ENCODE peak calls at places on chromosome 4, in five cellular contexts. O, U, F, K and E are unnamed samples.

GRCh38 chr4:26873391-26874026 is 12.9 kb downstream of the STIM2 start:
- DNase-seq in U (no peak), O (no peak), K (no peak), F (no peak), E (no peak)

GRCh38 chr4:56387023-56388001 is at the start of gene AASDH:
- DNase-seq in U (peak), K (peak), O (peak), F (peak), E (peak)

GRCh38 chr4:42570221-42570620 is 86.7 kb downstream of the ATP8A1 start:
- DNase-seq in O (no peak), F (no peak), U (no peak), K (no peak), E (peak)

GRCh38 chr4:153291562-153291961 is 52.9 kb upstream of the MND1 start:
- DNase-seq in O (no peak), F (no peak), K (no peak), U (no peak), E (no peak)

GRCh38 chr4:39022241-39022640 is 10.0 kb downstream of the TMEM156 start:
- DNase-seq in O (no peak), K (no peak), U (no peak), F (no peak), E (no peak)

GRCh38 chr4:74874785-74875367 is 58.0 kb upstream of the PARM1 start:
- DNase-seq in O (peak), F (peak), K (peak), U (peak), E (peak)

GRCh38 chr4:170853422-170854021 is 763.8 kb upstream of the AADAT start:
- DNase-seq in F (peak), U (peak), K (peak), O (peak), E (no peak)

GRCh38 chr4:165606465-165607205 is 227.8 kb downstream of the CPE start:
- DNase-seq in U (no peak), F (no peak), K (no peak), O (no peak), E (no peak)

GRCh38 chr4:2793920-2794706 is 1.2 kb downstream of the SH3BP2 start:
- DNase-seq in K (no peak), U (no peak), F (no peak), O (peak), E (no peak)

GRCh38 chr4:7238300-7238960 is 46.1 kb downstream of the SORCS2 start:
- DNase-seq in U (peak), O (no peak), F (no peak), K (no peak), E (no peak)

GRCh38 chr4:66694716-66695115 is 850.6 kb downstream of the CENPC start:
- DNase-seq in K (no peak), U (no peak), O (no peak), F (no peak), E (no peak)

GRCh38 chr4:166724369-166724768 is 509.9 kb downstream of the SPOCK3 start:
- DNase-seq in K (no peak), O (no peak), F (peak), U (no peak), E (no peak)

GRCh38 chr4:151238477-151238876 is 38.5 kb upstream of the PRSS48 start:
- DNase-seq in F (no peak), O (no peak), U (peak), K (no peak), E (no peak)

GRCh38 chr4:26459054-26459755 is 31.1 kb downstream of the CCKAR start:
- DNase-seq in U (peak), O (peak), K (peak), F (peak), E (no peak)

GRCh38 chr4:80173387-80173786 is 23.9 kb upstream of the PRDM8 start:
- DNase-seq in K (no peak), U (no peak), O (no peak), F (peak), E (no peak)

GRCh38 chr4:109614015-109614414 is 54.0 kb downstream of the MCUB start:
- DNase-seq in O (no peak), U (no peak), F (no peak), K (no peak), E (no peak)

GRCh38 chr4:175954685-175955084 is 111.0 kb upstream of the WDR17 start:
- DNase-seq in F (no peak), K (no peak), O (no peak), U (no peak), E (no peak)

GRCh38 chr4:185066179-185066578 is 47.9 kb downstream of the HELT start:
- DNase-seq in U (no peak), K (no peak), O (no peak), F (no peak), E (no peak)

GRCh38 chr4:119046263-119046662 is 89.4 kb upstream of the MYOZ2 start:
- DNase-seq in O (no peak), K (peak), F (no peak), U (peak), E (no peak)

GRCh38 chr4:172851534-172851933 is 317.1 kb upstream of the GALNT7 start:
- DNase-seq in K (no peak), F (peak), U (no peak), O (no peak), E (no peak)